ENCODE peak calls at places on chromosomes 1 and 21, in four cellular contexts. I, F, K and T are unnamed samples.

GRCh38 chr1:215682232-215682631 is 115.1 kb downstream of the KCTD3 start:
- DNase-seq in I (no peak), F (no peak), K (no peak), T (no peak)

GRCh38 chr1:183543619-183544204 is 46.5 kb downstream of the NCF2 start:
- DNase-seq in I (peak; percentile 38), F (no peak), K (peak; percentile 70), T (peak; percentile 74)

GRCh38 chr1:23657659-23658275 is 33.8 kb upstream of the RPL11 start:
- DNase-seq in I (peak; percentile 48), F (no peak), K (peak; percentile 29), T (peak; percentile 41)

GRCh38 chr1:218882454-218882853 is 291.2 kb upstream of the LYPLAL1 start:
- DNase-seq in I (no peak), F (no peak), K (no peak), T (no peak)

GRCh38 chr1:113811353-113811887 is 856 bp downstream of the RSBN1 start:
- DNase-seq in I (peak; percentile 52), F (no peak), K (peak; percentile 39), T (peak; percentile 35)

GRCh38 chr1:247653040-247653439 is 26.5 kb downstream of the OR13G1 start:
- DNase-seq in I (no peak), F (no peak), K (no peak), T (no peak)

GRCh38 chr21:31193761-31194160 is 150.3 kb downstream of the TIAM1 start:
- DNase-seq in I (no peak), F (no peak), K (no peak), T (no peak)

GRCh38 chr1:198529414-198529813 is 11.1 kb downstream of the ATP6V1G3 start:
- DNase-seq in I (no peak), F (no peak), K (peak; percentile 77), T (peak; percentile 57)

GRCh38 chr1:185157599-185158469 is 867 bp downstream of the SWT1 start:
- DNase-seq in I (no peak), F (peak; percentile 49), K (peak; percentile 12), T (peak; percentile 86)

GRCh38 chr1:197101920-197102319 is 34.9 kb upstream of the F13B start:
- DNase-seq in I (no peak), F (no peak), K (no peak), T (no peak)

GRCh38 chr1:21663951-21664805 is 5.0 kb downstream of the RAP1GAP start:
- DNase-seq in I (no peak), F (no peak), K (no peak), T (no peak)

GRCh38 chr1:8374812-8375211 is 56.9 kb downstream of the SLC45A1 start:
- DNase-seq in I (no peak), F (no peak), K (peak; percentile 39), T (no peak)

GRCh38 chr1:196144588-196144987 is 463.7 kb downstream of the KCNT2 start:
- DNase-seq in I (no peak), F (no peak), K (no peak), T (no peak)

GRCh38 chr1:58576727-58577675 is at the start of gene TACSTD2:
- DNase-seq in I (no peak), F (no peak), K (no peak), T (no peak)

GRCh38 chr1:208990456-208990855 is 593.1 kb upstream of the CAMK1G start:
- DNase-seq in I (no peak), F (no peak), K (peak; percentile 58), T (no peak)

GRCh38 chr1:116334015-116334547 is 39.0 kb upstream of the ATP1A1 start:
- DNase-seq in I (no peak), F (no peak), K (peak; percentile 74), T (peak; percentile 69)

GRCh38 chr1:227898502-227899140 is 49.1 kb downstream of the WNT9A start:
- DNase-seq in I (no peak), F (peak; percentile 36), K (no peak), T (no peak)

GRCh38 chr1:112904831-112905227 is 51.2 kb downstream of the SLC16A1 start:
- DNase-seq in I (no peak), F (no peak), K (no peak), T (no peak)

GRCh38 chr1:55735110-55735509 is 519.9 kb upstream of the USP24 start:
- DNase-seq in I (no peak), F (no peak), K (peak; percentile 5), T (no peak)

GRCh38 chr1:236381565-236382158 is 12.4 kb upstream of the EDARADD start:
- DNase-seq in I (no peak), F (no peak), K (no peak), T (no peak)

GRCh38 chr1:94321662-94322061 is 84.3 kb upstream of the ARHGAP29 start:
- DNase-seq in I (no peak), F (no peak), K (no peak), T (no peak)

GRCh38 chr1:68015960-68016359 is 34.5 kb downstream of the DIRAS3 start:
- DNase-seq in I (no peak), F (no peak), K (no peak), T (no peak)

GRCh38 chr1:183456826-183457225 is 15.5 kb upstream of the SMG7 start:
- DNase-seq in I (no peak), F (no peak), K (no peak), T (no peak)

GRCh38 chr1:153711006-153711405 is 16.8 kb upstream of the INTS3 start:
- DNase-seq in I (no peak), F (no peak), K (no peak), T (no peak)

GRCh38 chr1:150895618-150896017 is 8.7 kb downstream of the CTXND2 start:
- DNase-seq in I (no peak), F (no peak), K (no peak), T (no peak)

GRCh38 chr1:43990271-43991199 is 864 bp upstream of the CCDC24 start:
- DNase-seq in I (no peak), F (no peak), K (no peak), T (no peak)

GRCh38 chr1:223211323-223211985 is 68.4 kb upstream of the TLR5 start:
- DNase-seq in I (no peak), F (no peak), K (no peak), T (no peak)

GRCh38 chr1:234977891-234978396 is 150.7 kb downstream of the TOMM20 start:
- DNase-seq in I (no peak), F (no peak), K (no peak), T (no peak)

GRCh38 chr21:46434322-46434958 is 24.3 kb upstream of the DIP2A start:
- DNase-seq in I (no peak), F (no peak), K (no peak), T (no peak)

GRCh38 chr1:113275083-113275482 is 115.2 kb upstream of the MAGI3 start:
- DNase-seq in I (no peak), F (no peak), K (no peak), T (no peak)

GRCh38 chr1:243713470-243714186 is 136.4 kb downstream of the AKT3 start:
- DNase-seq in I (no peak), F (no peak), K (peak; percentile 50), T (peak; percentile 77)

GRCh38 chr1:214718724-214719123 is 115.7 kb downstream of the CENPF start:
- DNase-seq in I (no peak), F (no peak), K (peak; percentile 71), T (no peak)

GRCh38 chr1:87129606-87130005 is 199.1 kb upstream of the LMO4 start:
- DNase-seq in I (no peak), F (no peak), K (no peak), T (peak; percentile 74)

GRCh38 chr1:157968951-157969350 is 24.5 kb upstream of the KIRREL1 start:
- DNase-seq in I (no peak), F (no peak), K (peak; percentile 87), T (peak; percentile 50)

GRCh38 chr1:30798389-30798951 is 40.9 kb upstream of the LAPTM5 start:
- DNase-seq in I (no peak), F (no peak), K (no peak), T (no peak)

GRCh38 chr1:77341195-77341594 is 59.4 kb downstream of the AK5 start:
- DNase-seq in I (no peak), F (no peak), K (no peak), T (no peak)

DNA sequence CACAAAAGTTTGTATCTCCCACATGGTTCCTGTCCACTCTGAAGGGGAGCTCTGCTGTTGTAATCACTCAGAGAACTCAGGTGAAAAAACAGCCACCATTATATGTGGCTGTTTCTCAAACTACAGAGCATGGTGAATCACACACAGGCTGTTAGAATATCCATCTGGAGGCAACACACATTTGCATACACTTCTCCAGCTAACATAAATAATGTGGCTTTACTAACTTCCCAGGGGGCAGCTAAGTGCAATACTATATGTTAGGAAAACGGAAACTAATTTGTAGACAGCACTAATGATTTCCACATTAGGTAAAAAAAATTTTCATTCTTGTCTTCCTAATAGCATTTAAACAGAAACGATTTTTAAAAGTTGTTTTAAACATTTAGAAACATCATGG is 49.3 kb downstream of the PTGFR start:
- DNase-seq in I (no peak), F (no peak), K (peak; percentile 23), T (no peak)
- H3K4me3 ChIP-seq in I (no peak overlapping the region), F (no peak overlapping the region), K (no peak overlapping the region), T (no peak overlapping the region)

GRCh38 chr21:41183575-41183974 is 15.6 kb downstream of the BACE2 start:
- DNase-seq in I (peak; percentile 94), F (no peak), K (no peak), T (no peak)
- H3K4me3 ChIP-seq in I (no peak overlapping the region), F (no peak overlapping the region), K (no peak overlapping the region), T (no peak overlapping the region)

DNA sequence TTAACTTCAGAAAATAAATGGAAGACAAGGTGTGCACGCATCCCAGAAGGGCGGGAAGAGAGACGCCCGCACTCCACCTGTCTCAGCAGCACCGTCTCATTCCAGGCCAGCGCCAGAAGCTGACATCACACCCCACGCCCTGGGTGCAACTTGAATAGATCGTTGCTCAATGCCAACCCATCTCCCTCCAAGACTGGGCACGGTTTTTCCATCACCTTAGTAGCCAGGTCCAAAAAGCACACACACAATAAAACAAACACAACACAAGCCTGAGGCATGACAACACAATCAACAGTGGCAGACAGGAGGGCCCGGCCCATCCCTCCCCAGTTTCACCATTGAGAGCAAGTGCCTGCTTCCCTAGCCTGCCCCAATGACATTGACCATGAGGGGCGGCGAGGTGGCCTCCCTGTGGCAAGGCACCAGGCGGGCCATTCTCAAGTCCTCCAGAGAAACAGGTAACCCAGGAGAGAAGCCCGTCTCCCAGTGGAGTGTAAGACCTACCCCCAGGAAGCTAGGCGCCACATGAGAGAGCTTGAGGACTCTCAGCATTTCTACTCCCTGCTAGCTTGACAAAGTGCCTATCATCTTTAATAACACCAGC is 2.7 kb downstream of the IFFO2 start:
- DNase-seq in I (no peak), F (no peak), K (no peak), T (no peak)
- H3K4me3 ChIP-seq in I (no peak overlapping the region), F (peak overlapping the region; percentile 66), K (peak overlapping the region; percentile 61), T (peak overlapping the region; percentile 61)

GRCh38 chr1:246284021-246284420 is 223.1 kb downstream of the SMYD3 start:
- DNase-seq in I (no peak), F (no peak), K (no peak), T (peak; percentile 60)
- H3K4me3 ChIP-seq in I (no peak overlapping the region), F (no peak overlapping the region), K (no peak overlapping the region), T (no peak overlapping the region)

GRCh38 chr1:17451731-17452130 is 12.3 kb upstream of the RCC2 start:
- DNase-seq in I (no peak), F (no peak), K (no peak), T (no peak)

DNA sequence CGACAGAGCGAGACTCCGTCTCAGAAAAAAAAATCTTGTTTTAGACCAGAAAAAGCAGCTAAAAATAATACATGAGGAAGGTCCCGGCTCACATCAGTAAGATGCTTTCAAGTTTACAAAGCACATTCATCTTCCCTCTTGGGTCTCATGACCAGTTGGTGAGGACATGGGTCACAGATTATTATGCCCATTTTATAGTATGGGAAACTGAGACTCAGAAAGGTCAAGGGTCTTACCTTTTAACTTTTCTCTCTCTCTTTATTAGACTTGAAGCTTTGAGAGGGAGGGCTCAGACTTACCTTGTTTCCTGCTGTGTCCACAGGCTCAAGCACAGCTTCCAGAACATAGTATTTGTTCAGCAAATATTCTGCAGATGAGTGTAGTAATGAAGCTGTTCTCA is 13.2 kb upstream of the RCC2 start:
- DNase-seq in I (no peak), F (no peak), K (no peak), T (no peak)
- H3K4me3 ChIP-seq in I (no peak overlapping the region), F (no peak overlapping the region), K (no peak overlapping the region), T (no peak overlapping the region)

GRCh38 chr1:206002833-206003532 is at the start of gene RAB7B:
- DNase-seq in I (no peak), F (peak; percentile 25), K (peak; percentile 59), T (peak; percentile 74)
- H3K4me3 ChIP-seq in I (no peak within 1 kb of the TSS), F (no peak within 1 kb of the TSS), K (peak within 1 kb of the TSS; percentile 14), T (peak within 1 kb of the TSS; percentile 46)